ENCODE peak calls at places on chromosomes 13 and 19, in four cellular contexts. D is neural progenitor cell, J is fibroblast of lung, I is mammary epithelial cell. R is an unnamed sample. For H4K20me1 and H3K79me2, the result is how much of the 10 kb centered on the place peaks cover.

GRCh38 chr13:97191143-97191542 is 31.0 kb upstream of the MBNL2 start:
- DNase-seq in D (no peak), J (no peak), I (no peak), R (no peak)

GRCh38 chr19:33226550-33227241 is 1.0 kb upstream of the SLC7A10 start:
- DNase-seq in D (peak), J (peak), I (no peak), R (no peak)

GRCh38 chr19:30670011-30670329 is 297.8 kb downstream of the ZNF536 start:
- DNase-seq in D (no peak), J (no peak), I (no peak), R (no peak)

GRCh38 chr13:84607614-84608013 is 725.3 kb upstream of the SLITRK1 start:
- DNase-seq in D (no peak), J (peak), I (peak), R (peak)

GRCh38 chr13:40273173-40274000 is 393.1 kb downstream of the FOXO1 start:
- DNase-seq in D (no peak), J (no peak), I (no peak), R (no peak)

GRCh38 chr19:48419158-48419920 is 25.9 kb downstream of the GRIN2D start:
- DNase-seq in D (peak), J (peak), I (no peak), R (no peak)

GRCh38 chr13:49346460-49346859 is 97.4 kb downstream of the CAB39L start:
- DNase-seq in D (no peak), J (no peak), I (no peak), R (no peak)

GRCh38 chr13:53151692-53152421 is 123.2 kb downstream of the OLFM4 start:
- DNase-seq in D (peak), J (peak), I (no peak), R (no peak)

GRCh38 chr13:113972451-113973217 is 1.2 kb downstream of the C13orf46 start:
- DNase-seq in D (no peak), J (no peak), I (no peak), R (no peak)

GRCh38 chr19:4914736-4915501 is 5.6 kb downstream of the UHRF1 start:
- DNase-seq in D (no peak), J (peak), I (peak), R (peak)

GRCh38 chr13:99523838-99524237 is 22.6 kb downstream of the TM9SF2 start:
- DNase-seq in D (no peak), J (no peak), I (no peak), R (no peak)

GRCh38 chr13:99526549-99526948 is 25.3 kb downstream of the TM9SF2 start:
- DNase-seq in D (peak), J (no peak), I (no peak), R (no peak)

GRCh38 chr13:99525967-99526366 is 24.7 kb downstream of the TM9SF2 start:
- DNase-seq in D (no peak), J (no peak), I (no peak), R (no peak)

GRCh38 chr13:99527346-99527745 is 26.1 kb downstream of the TM9SF2 start:
- DNase-seq in D (no peak), J (no peak), I (no peak), R (no peak)

DNA sequence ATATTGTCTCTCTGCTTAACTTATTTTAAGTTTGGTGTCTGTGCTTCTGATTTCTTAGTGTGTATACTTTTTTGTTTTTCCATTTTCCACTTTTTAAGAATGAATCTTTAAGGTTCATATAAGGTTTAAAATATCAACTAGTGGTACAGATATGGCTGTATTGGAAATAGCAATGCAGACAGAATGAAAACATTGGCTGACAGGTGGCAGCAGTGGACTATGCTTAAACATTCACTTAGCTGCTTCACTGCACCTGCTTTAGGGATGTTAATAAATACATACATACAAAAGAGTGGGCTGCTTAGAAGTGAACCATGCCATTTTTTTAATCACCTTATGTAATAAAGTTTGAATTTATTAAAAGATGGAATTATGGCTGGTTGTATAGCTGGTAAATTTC is 27.3 kb downstream of the TM9SF2 start:
- DNase-seq in D (peak), J (peak), I (no peak), R (no peak)
- H4K20me1 ChIP-seq in D (under half), J (under half), I (under half), R (half or more)

DNA sequence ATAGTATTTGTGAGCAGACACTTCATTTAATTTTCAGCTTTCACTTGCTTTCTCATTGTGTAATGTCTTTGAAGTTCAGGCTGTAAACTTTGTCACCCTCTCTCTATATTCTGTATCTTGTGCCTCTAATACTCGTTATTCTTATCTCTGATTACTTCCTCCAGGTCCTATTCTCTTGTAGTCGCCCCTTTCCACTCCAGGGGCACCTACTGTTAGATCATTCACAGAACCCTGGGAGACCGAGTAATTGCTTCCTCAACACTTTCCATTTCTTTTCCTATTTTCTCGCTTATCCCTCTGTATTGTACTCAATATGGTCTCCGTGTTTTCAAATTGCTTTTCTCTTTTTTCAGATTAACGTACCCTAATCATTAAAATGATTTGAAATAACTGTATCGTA is 93.9 kb upstream of the TDRD3 start:
- DNase-seq in D (no peak), J (no peak), I (no peak), R (no peak)
- H3K79me2 ChIP-seq in D (under half), J (under half), I (under half), R (under half)

GRCh38 chr19:19944583-19944880 is 43.8 kb downstream of the ZNF93 start:
- DNase-seq in D (no peak), J (no peak), I (no peak), R (no peak)
- TF ChIP-seq CTCF in D (no peak), J (no peak), I (no peak), R (no peak)

GRCh38 chr13:35791191-35791902 is 314.9 kb upstream of the MAB21L1 start:
- DNase-seq in D (no peak), J (peak), I (no peak), R (peak)

GRCh38 chr13:35787937-35788336 is 311.4 kb upstream of the MAB21L1 start:
- DNase-seq in D (peak), J (no peak), I (no peak), R (peak)

GRCh38 chr13:35785563-35786327 is 309.3 kb upstream of the MAB21L1 start:
- DNase-seq in D (peak), J (no peak), I (no peak), R (no peak)

GRCh38 chr13:35793823-35794222 is 317.3 kb upstream of the MAB21L1 start:
- DNase-seq in D (no peak), J (peak), I (no peak), R (no peak)

DNA sequence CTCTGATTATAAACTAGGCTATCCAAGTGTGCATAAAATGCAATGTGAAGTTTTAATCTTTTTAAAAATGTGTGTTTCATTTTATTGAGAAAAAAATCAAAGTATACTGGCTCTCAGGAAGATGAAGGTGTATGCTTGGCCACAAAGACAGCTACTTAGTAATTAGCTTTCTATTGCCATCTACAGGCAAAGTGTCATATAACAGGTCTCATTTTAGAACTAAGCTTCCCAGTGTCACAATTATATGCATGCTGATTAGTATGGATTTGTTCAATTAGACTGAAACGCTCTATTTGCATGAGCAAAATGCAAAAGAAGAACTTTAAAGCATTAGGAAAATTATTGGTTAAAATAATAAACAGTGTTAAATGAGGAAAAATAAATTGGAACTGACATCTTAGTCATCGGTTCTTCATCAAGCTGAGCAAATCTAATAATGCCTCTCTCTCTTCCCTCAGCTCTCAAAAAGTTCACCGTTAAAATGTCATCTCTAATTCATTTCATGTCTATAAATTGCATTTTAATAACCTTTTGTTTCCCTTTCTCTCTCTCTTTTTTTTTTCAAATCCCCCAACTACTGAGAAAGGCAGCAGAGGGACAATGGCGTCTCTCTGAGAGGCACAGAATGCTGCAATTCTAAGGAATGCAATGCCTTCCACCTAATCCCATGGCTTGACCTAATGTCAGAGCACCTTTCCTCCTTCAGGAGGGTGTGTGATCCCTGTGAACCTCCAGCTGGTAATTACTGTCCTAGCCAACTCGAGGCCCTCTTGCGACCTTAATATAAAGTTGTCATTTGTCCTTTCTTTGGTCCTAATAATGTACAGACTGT is 313.1 kb upstream of the MAB21L1 start:
- DNase-seq in D (peak), J (peak), I (peak), R (peak)
- H4K20me1 ChIP-seq in D (under half), J (under half), I (under half), R (under half)

R was measured in astrocyte.